ENCODE peak calls at places on chromosome 6, in eight cellular contexts. M is fibroblast of lung; O is A549; V is RWPE1; N is stimulated activated CD8-positive, alpha-beta memory T cell treated with anti-CD3 and anti-CD28 coated beads, Interleukin-4, amount 100 ng/mL, for 4 hours; U is M059J; D is iris pigment epithelial cell; L is putamen. A is an unnamed sample.

GRCh38 chr6:122789862-122790739 is 1.0 kb downstream of the SMPDL3A start:
- DNase-seq in M (peak), O (no peak), V (peak), N (no peak), U (peak), D (peak), L (peak), A (no peak)

GRCh38 chr6:133973109-133973971 is 20.3 kb downstream of the TBPL1 start:
- DNase-seq in M (peak), O (peak), V (peak), N (no peak), U (peak), D (peak), L (peak), A (no peak)

GRCh38 chr6:506508-506907 is 115.0 kb downstream of the IRF4 start:
- DNase-seq in M (no peak), O (no peak), V (no peak), N (peak), U (no peak), D (no peak), L (no peak), A (no peak)

GRCh38 chr6:157761331-157761921 is 61.6 kb upstream of the SNX9 start:
- DNase-seq in M (peak), O (no peak), V (peak), N (no peak), U (peak), D (peak), L (no peak), A (no peak)

GRCh38 chr6:17923401-17923863 is 64.0 kb downstream of the KIF13A start:
- DNase-seq in M (peak), O (no peak), V (no peak), N (no peak), U (peak), D (no peak), L (no peak), A (no peak)

GRCh38 chr6:45737331-45738056 is 278.2 kb downstream of the CLIC5 start:
- DNase-seq in M (no peak), O (no peak), V (no peak), N (no peak), U (no peak), D (no peak), L (peak), A (no peak)

GRCh38 chr6:26594128-26594493 is 2.6 kb upstream of the ABT1 start:
- DNase-seq in M (no peak), O (no peak), V (no peak), N (no peak), U (no peak), D (no peak), L (no peak), A (no peak)

GRCh38 chr6:150072201-150072600 is 3.3 kb upstream of the ULBP3 start:
- DNase-seq in M (peak), O (peak), V (peak), N (peak), U (peak), D (peak), L (no peak), A (no peak)

GRCh38 chr6:49479308-49480004 is 16.3 kb downstream of the CENPQ start:
- DNase-seq in M (no peak), O (no peak), V (no peak), N (no peak), U (peak), D (peak), L (no peak), A (no peak)

GRCh38 chr6:8736046-8736877 is 300.9 kb upstream of the SLC35B3 start:
- DNase-seq in M (no peak), O (no peak), V (no peak), N (no peak), U (peak), D (peak), L (no peak), A (no peak)

GRCh38 chr6:65501045-65501444 is 206.0 kb downstream of the EYS start:
- DNase-seq in M (no peak), O (no peak), V (no peak), N (no peak), U (no peak), D (no peak), L (no peak), A (no peak)

GRCh38 chr6:144033816-144034540 is 25.9 kb upstream of the PLAGL1 start:
- DNase-seq in M (peak), O (no peak), V (peak), N (no peak), U (peak), D (peak), L (no peak), A (peak)

GRCh38 chr6:67200626-67201403 is 1434.3 kb upstream of the ADGRB3 start:
- DNase-seq in M (no peak), O (no peak), V (no peak), N (no peak), U (no peak), D (no peak), L (no peak), A (no peak)

GRCh38 chr6:167394820-167395219 is 69.9 kb downstream of the TTLL2 start:
- DNase-seq in M (no peak), O (no peak), V (no peak), N (no peak), U (no peak), D (no peak), L (no peak), A (no peak)

GRCh38 chr6:156808287-156808686 is 31.1 kb downstream of the ARID1B start:
- DNase-seq in M (peak), O (no peak), V (no peak), N (no peak), U (no peak), D (peak), L (peak), A (no peak)

GRCh38 chr6:41455410-41455809 is 90.8 kb upstream of the FOXP4 start:
- DNase-seq in M (no peak), O (no peak), V (no peak), N (no peak), U (no peak), D (no peak), L (no peak), A (no peak)

GRCh38 chr6:45691426-45691825 is 313.7 kb upstream of the SUPT3H start:
- DNase-seq in M (no peak), O (no peak), V (no peak), N (no peak), U (peak), D (no peak), L (no peak), A (no peak)

GRCh38 chr6:168527451-168528210 is 86.6 kb downstream of the SMOC2 start:
- DNase-seq in M (peak), O (no peak), V (no peak), N (no peak), U (peak), D (no peak), L (no peak), A (no peak)

GRCh38 chr6:135546680-135547418 is 49.3 kb upstream of the AHI1 start:
- DNase-seq in M (peak), O (no peak), V (no peak), N (no peak), U (no peak), D (no peak), L (peak), A (no peak)

GRCh38 chr6:155352812-155353211 is 38.5 kb upstream of the TFB1M start:
- DNase-seq in M (peak), O (no peak), V (no peak), N (no peak), U (peak), D (peak), L (no peak), A (peak)

GRCh38 chr6:71080151-71080550 is 123.3 kb upstream of the B3GAT2 start:
- DNase-seq in M (peak), O (no peak), V (no peak), N (no peak), U (peak), D (no peak), L (no peak), A (no peak)

GRCh38 chr6:113018351-113019151 is 671.4 kb downstream of the RFPL4B start:
- DNase-seq in M (peak), O (no peak), V (peak), N (no peak), U (peak), D (peak), L (peak), A (peak)

GRCh38 chr6:112576421-112576820 is 229.3 kb downstream of the RFPL4B start:
- DNase-seq in M (peak), O (no peak), V (no peak), N (no peak), U (peak), D (peak), L (no peak), A (no peak)

GRCh38 chr6:33417127-33417902 is 592 bp downstream of the CUTA start:
- DNase-seq in M (peak), O (peak), V (peak), N (no peak), U (peak), D (peak), L (no peak), A (peak)

GRCh38 chr6:155371230-155371629 is 56.9 kb upstream of the TFB1M start:
- DNase-seq in M (no peak), O (no peak), V (no peak), N (no peak), U (no peak), D (no peak), L (no peak), A (no peak)

GRCh38 chr6:14151773-14152172 is 34.2 kb downstream of the CD83 start:
- DNase-seq in M (no peak), O (no peak), V (no peak), N (no peak), U (no peak), D (no peak), L (no peak), A (no peak)

GRCh38 chr6:49582529-49582928 is 32.1 kb downstream of the C6orf141 start:
- DNase-seq in M (peak), O (no peak), V (no peak), N (no peak), U (peak), D (peak), L (no peak), A (no peak)

GRCh38 chr6:3841711-3842565 is 7.2 kb upstream of the FAM50B start:
- DNase-seq in M (peak), O (peak), V (peak), N (no peak), U (peak), D (peak), L (no peak), A (peak)

GRCh38 chr6:90493332-90493731 is 93.5 kb downstream of the MAP3K7 start:
- DNase-seq in M (peak), O (no peak), V (no peak), N (no peak), U (peak), D (peak), L (no peak), A (no peak)

GRCh38 chr6:113856571-113857564 is at the start of gene MARCKS:
- DNase-seq in M (peak), O (peak), V (peak), N (no peak), U (peak), D (peak), L (peak), A (peak)

GRCh38 chr6:168250250-168250649 is 69.3 kb downstream of the DACT2 start:
- DNase-seq in M (no peak), O (no peak), V (no peak), N (no peak), U (no peak), D (no peak), L (no peak), A (no peak)

GRCh38 chr6:106670236-106670635 is 40.9 kb downstream of the QRSL1 start:
- DNase-seq in M (no peak), O (no peak), V (no peak), N (no peak), U (no peak), D (no peak), L (no peak), A (no peak)

A was measured in GM04504.